ENCODE peak calls at places on chromosome 18, in nine cellular contexts. One of them, this sample, is unnamed.

GRCh38 chr18:31610841-31611240 is 19.2 kb downstream of the TTR start:
- DNase-seq in NCI-H1417: peak
- DNase-seq in effector CD4-positive, alpha-beta T cell: no peak
- DNase-seq in HT-29: peak
- DNase-seq in body of pancreas: peak
- DNase-seq in stimulated activated naive B cell treated with anti-CD40 and anti-IgM and Interleukin-4, amounts not matched to agents 10 μg/mL and 1 μg/mL and 100 μg/mL, for 72 hours: no peak
- DNase-seq in fibroblast of mammary gland: peak
- DNase-seq in CD8-positive, alpha-beta memory T cell: no peak
- DNase-seq in Caki2: no peak
- DNase-seq in this sample: peak

GRCh38 chr18:79401494-79402208 is 5.9 kb downstream of the NFATC1 start:
- DNase-seq in NCI-H1417: no peak
- DNase-seq in effector CD4-positive, alpha-beta T cell: no peak
- DNase-seq in HT-29: no peak
- DNase-seq in body of pancreas: no peak
- DNase-seq in stimulated activated naive B cell treated with anti-CD40 and anti-IgM and Interleukin-4, amounts not matched to agents 10 μg/mL and 1 μg/mL and 100 μg/mL, for 72 hours: no peak
- DNase-seq in fibroblast of mammary gland: no peak
- DNase-seq in CD8-positive, alpha-beta memory T cell: no peak
- DNase-seq in Caki2: no peak
- DNase-seq in this sample: no peak

GRCh38 chr18:78228974-78229373 is 750.6 kb upstream of the SALL3 start:
- DNase-seq in NCI-H1417: no peak
- DNase-seq in effector CD4-positive, alpha-beta T cell: no peak
- DNase-seq in HT-29: no peak
- DNase-seq in body of pancreas: no peak
- DNase-seq in stimulated activated naive B cell treated with anti-CD40 and anti-IgM and Interleukin-4, amounts not matched to agents 10 μg/mL and 1 μg/mL and 100 μg/mL, for 72 hours: no peak
- DNase-seq in fibroblast of mammary gland: no peak
- DNase-seq in CD8-positive, alpha-beta memory T cell: no peak
- DNase-seq in Caki2: no peak
- DNase-seq in this sample: no peak

GRCh38 chr18:68394705-68395104 is 320.2 kb downstream of the TMX3 start:
- DNase-seq in NCI-H1417: no peak
- DNase-seq in effector CD4-positive, alpha-beta T cell: no peak
- DNase-seq in HT-29: no peak
- DNase-seq in body of pancreas: no peak
- DNase-seq in stimulated activated naive B cell treated with anti-CD40 and anti-IgM and Interleukin-4, amounts not matched to agents 10 μg/mL and 1 μg/mL and 100 μg/mL, for 72 hours: no peak
- DNase-seq in fibroblast of mammary gland: peak
- DNase-seq in CD8-positive, alpha-beta memory T cell: no peak
- DNase-seq in Caki2: no peak
- DNase-seq in this sample: no peak

GRCh38 chr18:9684901-9685738 is 23.0 kb upstream of the RAB31 start:
- DNase-seq in NCI-H1417: no peak
- DNase-seq in effector CD4-positive, alpha-beta T cell: no peak
- DNase-seq in HT-29: no peak
- DNase-seq in body of pancreas: no peak
- DNase-seq in stimulated activated naive B cell treated with anti-CD40 and anti-IgM and Interleukin-4, amounts not matched to agents 10 μg/mL and 1 μg/mL and 100 μg/mL, for 72 hours: no peak
- DNase-seq in fibroblast of mammary gland: peak
- DNase-seq in CD8-positive, alpha-beta memory T cell: no peak
- DNase-seq in Caki2: no peak
- DNase-seq in this sample: no peak

GRCh38 chr18:24763765-24764548 is 303.5 kb downstream of the HRH4 start:
- DNase-seq in NCI-H1417: no peak
- DNase-seq in effector CD4-positive, alpha-beta T cell: no peak
- DNase-seq in HT-29: no peak
- DNase-seq in body of pancreas: peak
- DNase-seq in stimulated activated naive B cell treated with anti-CD40 and anti-IgM and Interleukin-4, amounts not matched to agents 10 μg/mL and 1 μg/mL and 100 μg/mL, for 72 hours: no peak
- DNase-seq in fibroblast of mammary gland: peak
- DNase-seq in CD8-positive, alpha-beta memory T cell: no peak
- DNase-seq in Caki2: no peak
- DNase-seq in this sample: peak

GRCh38 chr18:59114160-59114559 is 25.5 kb upstream of the SEC11C start:
- DNase-seq in NCI-H1417: no peak
- DNase-seq in effector CD4-positive, alpha-beta T cell: no peak
- DNase-seq in HT-29: no peak
- DNase-seq in body of pancreas: no peak
- DNase-seq in stimulated activated naive B cell treated with anti-CD40 and anti-IgM and Interleukin-4, amounts not matched to agents 10 μg/mL and 1 μg/mL and 100 μg/mL, for 72 hours: no peak
- DNase-seq in fibroblast of mammary gland: no peak
- DNase-seq in CD8-positive, alpha-beta memory T cell: no peak
- DNase-seq in Caki2: no peak
- DNase-seq in this sample: no peak

GRCh38 chr18:48184118-48184517 is 225.1 kb downstream of the ZBTB7C start:
- DNase-seq in NCI-H1417: no peak
- DNase-seq in effector CD4-positive, alpha-beta T cell: no peak
- DNase-seq in HT-29: no peak
- DNase-seq in body of pancreas: no peak
- DNase-seq in stimulated activated naive B cell treated with anti-CD40 and anti-IgM and Interleukin-4, amounts not matched to agents 10 μg/mL and 1 μg/mL and 100 μg/mL, for 72 hours: no peak
- DNase-seq in fibroblast of mammary gland: peak
- DNase-seq in CD8-positive, alpha-beta memory T cell: no peak
- DNase-seq in Caki2: no peak
- DNase-seq in this sample: no peak

GRCh38 chr18:58015045-58015444 is 29.0 kb upstream of the NEDD4L start:
- DNase-seq in NCI-H1417: no peak
- DNase-seq in effector CD4-positive, alpha-beta T cell: no peak
- DNase-seq in HT-29: no peak
- DNase-seq in body of pancreas: no peak
- DNase-seq in stimulated activated naive B cell treated with anti-CD40 and anti-IgM and Interleukin-4, amounts not matched to agents 10 μg/mL and 1 μg/mL and 100 μg/mL, for 72 hours: peak
- DNase-seq in fibroblast of mammary gland: no peak
- DNase-seq in CD8-positive, alpha-beta memory T cell: no peak
- DNase-seq in Caki2: no peak
- DNase-seq in this sample: no peak

GRCh38 chr18:77017355-77017754 is 115.2 kb downstream of the MBP start:
- DNase-seq in NCI-H1417: no peak
- DNase-seq in effector CD4-positive, alpha-beta T cell: no peak
- DNase-seq in HT-29: no peak
- DNase-seq in body of pancreas: no peak
- DNase-seq in stimulated activated naive B cell treated with anti-CD40 and anti-IgM and Interleukin-4, amounts not matched to agents 10 μg/mL and 1 μg/mL and 100 μg/mL, for 72 hours: no peak
- DNase-seq in fibroblast of mammary gland: peak
- DNase-seq in CD8-positive, alpha-beta memory T cell: no peak
- DNase-seq in Caki2: no peak
- DNase-seq in this sample: no peak

GRCh38 chr18:30134020-30134419 is 908.5 kb downstream of the DSC3 start:
- DNase-seq in NCI-H1417: no peak
- DNase-seq in effector CD4-positive, alpha-beta T cell: no peak
- DNase-seq in HT-29: no peak
- DNase-seq in body of pancreas: no peak
- DNase-seq in stimulated activated naive B cell treated with anti-CD40 and anti-IgM and Interleukin-4, amounts not matched to agents 10 μg/mL and 1 μg/mL and 100 μg/mL, for 72 hours: no peak
- DNase-seq in fibroblast of mammary gland: no peak
- DNase-seq in CD8-positive, alpha-beta memory T cell: no peak
- DNase-seq in Caki2: no peak
- DNase-seq in this sample: no peak

GRCh38 chr18:57466307-57466706 is 31.1 kb downstream of the ONECUT2 start:
- DNase-seq in NCI-H1417: no peak
- DNase-seq in effector CD4-positive, alpha-beta T cell: no peak
- DNase-seq in HT-29: no peak
- DNase-seq in body of pancreas: no peak
- DNase-seq in stimulated activated naive B cell treated with anti-CD40 and anti-IgM and Interleukin-4, amounts not matched to agents 10 μg/mL and 1 μg/mL and 100 μg/mL, for 72 hours: no peak
- DNase-seq in fibroblast of mammary gland: no peak
- DNase-seq in CD8-positive, alpha-beta memory T cell: no peak
- DNase-seq in Caki2: no peak
- DNase-seq in this sample: no peak

GRCh38 chr18:56086176-56086575 is 498.2 kb upstream of the TCF4 start:
- DNase-seq in NCI-H1417: no peak
- DNase-seq in effector CD4-positive, alpha-beta T cell: no peak
- DNase-seq in HT-29: no peak
- DNase-seq in body of pancreas: no peak
- DNase-seq in stimulated activated naive B cell treated with anti-CD40 and anti-IgM and Interleukin-4, amounts not matched to agents 10 μg/mL and 1 μg/mL and 100 μg/mL, for 72 hours: no peak
- DNase-seq in fibroblast of mammary gland: peak
- DNase-seq in CD8-positive, alpha-beta memory T cell: no peak
- DNase-seq in Caki2: no peak
- DNase-seq in this sample: no peak

GRCh38 chr18:23337599-23338444 is 115.3 kb upstream of the RIOK3 start:
- DNase-seq in NCI-H1417: peak
- DNase-seq in effector CD4-positive, alpha-beta T cell: no peak
- DNase-seq in HT-29: peak
- DNase-seq in body of pancreas: no peak
- DNase-seq in stimulated activated naive B cell treated with anti-CD40 and anti-IgM and Interleukin-4, amounts not matched to agents 10 μg/mL and 1 μg/mL and 100 μg/mL, for 72 hours: no peak
- DNase-seq in fibroblast of mammary gland: peak
- DNase-seq in CD8-positive, alpha-beta memory T cell: no peak
- DNase-seq in Caki2: peak
- DNase-seq in this sample: peak

GRCh38 chr18:31065036-31065773 is 22.7 kb upstream of the DSC3 start:
- DNase-seq in NCI-H1417: no peak
- DNase-seq in effector CD4-positive, alpha-beta T cell: no peak
- DNase-seq in HT-29: no peak
- DNase-seq in body of pancreas: no peak
- DNase-seq in stimulated activated naive B cell treated with anti-CD40 and anti-IgM and Interleukin-4, amounts not matched to agents 10 μg/mL and 1 μg/mL and 100 μg/mL, for 72 hours: no peak
- DNase-seq in fibroblast of mammary gland: no peak
- DNase-seq in CD8-positive, alpha-beta memory T cell: no peak
- DNase-seq in Caki2: no peak
- DNase-seq in this sample: no peak

GRCh38 chr18:74541703-74542555 is 7.6 kb downstream of the CNDP1 start:
- DNase-seq in NCI-H1417: no peak
- DNase-seq in effector CD4-positive, alpha-beta T cell: no peak
- DNase-seq in HT-29: peak
- DNase-seq in body of pancreas: peak
- DNase-seq in stimulated activated naive B cell treated with anti-CD40 and anti-IgM and Interleukin-4, amounts not matched to agents 10 μg/mL and 1 μg/mL and 100 μg/mL, for 72 hours: no peak
- DNase-seq in fibroblast of mammary gland: no peak
- DNase-seq in CD8-positive, alpha-beta memory T cell: no peak
- DNase-seq in Caki2: no peak
- DNase-seq in this sample: peak

GRCh38 chr18:42931501-42931900 is 184.0 kb downstream of the RIT2 start:
- DNase-seq in NCI-H1417: no peak
- DNase-seq in effector CD4-positive, alpha-beta T cell: no peak
- DNase-seq in HT-29: no peak
- DNase-seq in body of pancreas: no peak
- DNase-seq in stimulated activated naive B cell treated with anti-CD40 and anti-IgM and Interleukin-4, amounts not matched to agents 10 μg/mL and 1 μg/mL and 100 μg/mL, for 72 hours: no peak
- DNase-seq in fibroblast of mammary gland: peak
- DNase-seq in CD8-positive, alpha-beta memory T cell: no peak
- DNase-seq in Caki2: no peak
- DNase-seq in this sample: no peak

This sample was measured in SK-MEL-5.